ENCODE peak calls at places on chromosomes 11 and 22, in four cellular contexts. E is DMS 273 treated with DMSO at 0.1 percent for 48 hours; J is anterior cingulate cortex; I is activated naive CD4-positive, alpha-beta T cell treated with Interleukin-2 at 50 U/mL for 16 hours. A is an unnamed sample.

GRCh38 chr11:65867284-65868071 is 5.1 kb downstream of the EFEMP2 start:
- DNase-seq in E (no peak), I (no peak), J (no peak), A (peak; percentile 63)

GRCh38 chr22:23566716-23567475 is 13.2 kb downstream of the IGLL1 start:
- DNase-seq in J (no peak), I (no peak), E (no peak), A (no peak)

GRCh38 chr11:106159846-106160245 is 82.4 kb downstream of the AASDHPPT start:
- DNase-seq in I (no peak), J (no peak), E (no peak), A (no peak)

GRCh38 chr11:131922220-131922619 is 551.8 kb downstream of the NTM start:
- DNase-seq in J (no peak), E (no peak), I (no peak), A (no peak)

GRCh38 chr11:13016415-13016814 is 7.3 kb downstream of the RASSF10 start:
- DNase-seq in E (no peak), I (no peak), J (no peak), A (no peak)

GRCh38 chr22:24303007-24303406 is 32.4 kb downstream of the SPECC1L start:
- DNase-seq in J (no peak), I (no peak), E (no peak), A (no peak)

GRCh38 chr22:19701420-19702145 is 12.7 kb upstream of the SEPTIN5 start:
- DNase-seq in I (no peak), J (no peak), E (no peak), A (no peak)

GRCh38 chr11:626475-627272 is at the start of gene SCT:
- DNase-seq in J (no peak), I (no peak), E (no peak), A (no peak)

GRCh38 chr11:130070829-130071205 is 1.1 kb downstream of the APLP2 start:
- DNase-seq in J (no peak), I (no peak), E (no peak), A (no peak)

GRCh38 chr11:77814848-77815247 is 5.7 kb downstream of the RSF1 start:
- DNase-seq in E (no peak), J (no peak), I (no peak), A (no peak)

GRCh38 chr11:61963016-61963281 is 4.5 kb downstream of the FTH1 start:
- DNase-seq in J (no peak), E (no peak), I (no peak), A (no peak)

GRCh38 chr22:23144432-23144831 is 845 bp upstream of the RAB36 start:
- DNase-seq in I (no peak), J (no peak), E (no peak), A (no peak)

GRCh38 chr11:55942785-55943392 is 6.7 kb upstream of the OR5I1 start:
- DNase-seq in I (no peak), J (no peak), E (no peak), A (no peak)

GRCh38 chr22:35219012-35219411 is 38.3 kb upstream of the HMGXB4 start:
- DNase-seq in I (no peak), E (no peak), J (no peak), A (no peak)

GRCh38 chr11:77250881-77251640 is 50.4 kb downstream of the GDPD4 start:
- DNase-seq in E (no peak), I (no peak), J (no peak), A (no peak)

GRCh38 chr22:35489225-35489624 is 51.4 kb upstream of the RASD2 start:
- DNase-seq in J (no peak), E (peak; percentile 3), I (no peak), A (no peak)

GRCh38 chr11:78802058-78802633 is 227.5 kb upstream of the NARS2 start:
- DNase-seq in J (no peak), I (no peak), E (no peak), A (no peak)

GRCh38 chr11:120539681-120540369 is 28.3 kb downstream of the GRIK4 start:
- DNase-seq in J (no peak), I (no peak), E (no peak), A (no peak)

GRCh38 chr11:22634897-22635629 is 9.4 kb upstream of the FANCF start:
- DNase-seq in E (peak; percentile 45), J (no peak), I (no peak), A (no peak)

GRCh38 chr22:42428025-42428424 is 4.2 kb downstream of the NFAM1 start:
- DNase-seq in E (no peak), J (no peak), I (no peak), A (no peak)

GRCh38 chr11:108733479-108734116 is 68.7 kb downstream of the DDX10 start:
- DNase-seq in I (peak; percentile 55), E (no peak), J (no peak), A (peak; percentile 30)

GRCh38 chr11:36150986-36151385 is 138.2 kb downstream of the COMMD9 start:
- DNase-seq in E (no peak), J (no peak), I (no peak), A (no peak)

GRCh38 chr11:107859459-107860239 is 1.1 kb upstream of the SLC35F2 start:
- DNase-seq in J (no peak), E (no peak), I (peak; percentile 26), A (peak; percentile 50)

GRCh38 chr11:61783717-61784505 is 8.5 kb downstream of the TMEM258 start:
- DNase-seq in I (no peak), J (no peak), E (no peak), A (no peak)

GRCh38 chr11:75311858-75312288 is 39.6 kb downstream of the ARRB1 start:
- DNase-seq in E (no peak), J (peak; percentile 71), I (no peak), A (no peak)

GRCh38 chr22:35630387-35630793 is 13.3 kb upstream of the MB start:
- DNase-seq in E (no peak), I (no peak), J (no peak), A (no peak)

GRCh38 chr11:128365044-128365443 is 222.3 kb downstream of the ETS1 start:
- DNase-seq in E (no peak), J (no peak), I (no peak), A (no peak)

GRCh38 chr22:50731811-50732624 is 6.0 kb upstream of the ACR start:
- DNase-seq in E (peak; percentile 11), J (peak; percentile 23), I (peak; percentile 63), A (peak; percentile 64)

GRCh38 chr11:129645943-129646342 is 169.7 kb upstream of the TMEM45B start:
- DNase-seq in I (no peak), J (no peak), E (no peak), A (no peak)

GRCh38 chr22:20105456-20106204 is 10.3 kb upstream of the RANBP1 start:
- DNase-seq in J (no peak), E (no peak), I (no peak), A (no peak)

GRCh38 chr11:116563713-116564050 is 209.1 kb downstream of the BUD13 start:
- DNase-seq in I (no peak), E (no peak), J (no peak), A (no peak)

GRCh38 chr22:37162221-37163095 is 12.7 kb upstream of the IL2RB start:
- DNase-seq in E (no peak), I (peak; percentile 84), J (no peak), A (peak; percentile 78)

GRCh38 chr22:39314251-39314971 is 5.0 kb downstream of the RPL3 start:
- DNase-seq in J (no peak), E (no peak), I (no peak), A (peak; percentile 28)

GRCh38 chr11:105910095-105910715 is 111.8 kb downstream of the MSANTD4 start:
- DNase-seq in E (no peak), J (no peak), I (no peak), A (no peak)

GRCh38 chr22:27885977-27886842 is 32.8 kb downstream of the PITPNB start:
- DNase-seq in J (no peak), E (no peak), I (peak; percentile 47), A (peak; percentile 33)

GRCh38 chr11:70577948-70578347 is 179.6 kb downstream of the CTTN start:
- DNase-seq in E (no peak), J (no peak), I (no peak), A (no peak)

GRCh38 chr11:46553746-46554204 is 40.0 kb downstream of the AMBRA1 start:
- DNase-seq in E (no peak), I (no peak), J (no peak), A (no peak)

GRCh38 chr11:21654091-21654490 is 538.8 kb upstream of the ANO5 start:
- DNase-seq in I (no peak), E (no peak), J (no peak), A (no peak)

GRCh38 chr22:27988704-27989103 is 69.6 kb upstream of the PITPNB start:
- DNase-seq in J (no peak), I (no peak), E (no peak), A (no peak)

GRCh38 chr11:100827934-100828661 is 141.0 kb downstream of the ARHGAP42 start:
- DNase-seq in J (no peak), E (no peak), I (no peak), A (no peak)